ENCODE peak calls at places on chromosome 13, in four cellular contexts. Q, D, K and Y are unnamed samples.

GRCh38 chr13:57632276-57633140 is 964 bp downstream of the PCDH17 start:
- DNase-seq in Q (peak; percentile 56), K (no peak), D (peak; percentile 1), Y (no peak)

GRCh38 chr13:95643471-95643813 is 1.1 kb downstream of the DZIP1 start:
- DNase-seq in D (no peak), K (no peak), Q (no peak), Y (no peak)

GRCh38 chr13:33676700-33677048 is 141.3 kb upstream of the RFC3 start:
- DNase-seq in K (no peak), D (peak; percentile 74), Q (peak; percentile 69), Y (no peak)

GRCh38 chr13:62920181-62920580 is 1504.5 kb upstream of the PCDH20 start:
- DNase-seq in D (peak; percentile 80), Q (no peak), K (no peak), Y (no peak)

GRCh38 chr13:98216711-98217110 is 39.6 kb upstream of the RNF113B start:
- DNase-seq in Q (no peak), K (no peak), D (no peak), Y (no peak)

GRCh38 chr13:30371649-30372265 is 50.5 kb upstream of the UBE2L5 start:
- DNase-seq in K (no peak), Q (no peak), D (peak; percentile 53), Y (no peak)

GRCh38 chr13:111337741-111338140 is 17.3 kb downstream of the TEX29 start:
- DNase-seq in D (peak; percentile 31), Q (peak; percentile 4), K (no peak), Y (no peak)

GRCh38 chr13:107035186-107035585 is 467.2 kb upstream of the ARGLU1 start:
- DNase-seq in D (peak; percentile 5), Q (no peak), K (no peak), Y (no peak)

GRCh38 chr13:39353988-39354387 is 249.0 kb downstream of the LHFPL6 start:
- DNase-seq in D (peak; percentile 60), Q (no peak), K (no peak), Y (no peak)

GRCh38 chr13:35557475-35557874 is 81.0 kb upstream of the MAB21L1 start:
- DNase-seq in D (no peak), K (no peak), Q (no peak), Y (no peak)

GRCh38 chr13:29465741-29466293 is 129.7 kb downstream of the SLC7A1 start:
- DNase-seq in D (peak; percentile 75), K (peak; percentile 30), Q (peak; percentile 62), Y (no peak)

GRCh38 chr13:87942204-87942603 is 271.0 kb downstream of the SLITRK5 start:
- DNase-seq in Q (no peak), D (no peak), K (no peak), Y (peak; percentile 4)

GRCh38 chr13:48731957-48732569 is 78.3 kb downstream of the CYSLTR2 start:
- DNase-seq in K (no peak), Q (no peak), D (peak; percentile 39), Y (no peak)

GRCh38 chr13:24654741-24655140 is 25.5 kb upstream of the ATP12A start:
- DNase-seq in D (peak; percentile 67), K (no peak), Q (no peak), Y (no peak)

GRCh38 chr13:42215578-42216421 is 56.2 kb upstream of the AKAP11 start:
- DNase-seq in Q (no peak), D (peak; percentile 69), K (no peak), Y (no peak)

GRCh38 chr13:29583073-29583785 is 12.3 kb downstream of the SLC7A1 start:
- DNase-seq in D (peak; percentile 83), K (no peak), Q (no peak), Y (peak; percentile 76)

GRCh38 chr13:67230243-67230773 is at the start of gene PCDH9:
- DNase-seq in K (peak; percentile 95), D (peak; percentile 99), Q (peak; percentile 98), Y (peak; percentile 77)

GRCh38 chr13:111074826-111075225 is 40.3 kb upstream of the ARHGEF7 start:
- DNase-seq in D (no peak), Q (no peak), K (no peak), Y (no peak)

GRCh38 chr13:109157275-109157674 is 527.9 kb downstream of the MYO16 start:
- DNase-seq in D (no peak), K (no peak), Q (no peak), Y (no peak)

GRCh38 chr13:109158383-109158782 is 529.0 kb downstream of the MYO16 start:
- DNase-seq in Q (no peak), K (no peak), D (no peak), Y (no peak)

GRCh38 chr13:109155301-109155761 is 525.9 kb downstream of the MYO16 start:
- DNase-seq in Q (no peak), D (no peak), K (no peak), Y (no peak)

GRCh38 chr13:109154546-109154945 is 525.1 kb downstream of the MYO16 start:
- DNase-seq in D (no peak), Q (no peak), K (no peak), Y (no peak)

DNA sequence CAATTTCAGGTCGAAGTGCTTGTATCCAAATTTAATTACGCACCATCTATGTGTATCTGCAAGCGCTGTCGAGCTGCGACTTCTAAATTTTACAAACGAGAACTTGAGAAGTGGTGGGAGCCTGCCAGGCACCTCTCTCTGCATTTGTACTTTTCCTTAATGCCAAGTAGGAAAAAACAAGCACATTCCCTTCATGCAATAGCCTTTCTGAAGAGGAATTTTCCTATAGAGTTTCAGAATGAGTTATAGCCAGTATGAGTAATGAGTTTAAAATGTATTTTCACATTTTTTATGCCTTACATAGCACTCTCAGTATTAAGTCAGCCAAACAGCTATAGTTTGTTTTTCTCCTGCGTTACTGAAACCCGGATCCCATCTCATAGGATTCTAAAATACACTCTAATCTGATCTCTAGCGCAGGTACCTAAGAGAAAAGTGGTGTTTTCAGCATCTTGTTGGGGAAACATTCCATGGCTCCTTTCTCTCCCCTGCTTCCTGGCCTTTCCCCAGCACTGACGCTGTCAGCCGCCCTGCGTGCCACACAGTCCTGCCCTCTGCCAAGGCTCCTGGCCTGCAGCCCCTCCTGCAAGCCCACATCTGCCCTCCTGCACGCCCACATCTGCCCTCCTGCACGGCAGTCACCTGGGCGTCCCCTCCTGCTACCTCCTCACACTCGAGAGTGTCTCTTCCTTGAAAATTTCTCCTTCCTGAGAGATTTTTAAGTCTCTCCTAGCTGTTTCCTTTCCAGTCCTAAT is 526.9 kb downstream of the MYO16 start:
- DNase-seq in Q (peak; percentile 81), K (no peak), D (peak; percentile 77), Y (peak; percentile 50)
- TF ChIP-seq CTCF in Q (no peak), K (no peak), D (no peak), Y (no peak)

GRCh38 chr13:73625562-73626339 is 508.5 kb downstream of the KLF12 start:
- DNase-seq in Q (no peak), K (no peak), D (no peak), Y (no peak)
- H3K4me3 ChIP-seq in Q (no peak overlapping the region), K (no peak overlapping the region), D (no peak overlapping the region), Y (no peak overlapping the region)

DNA sequence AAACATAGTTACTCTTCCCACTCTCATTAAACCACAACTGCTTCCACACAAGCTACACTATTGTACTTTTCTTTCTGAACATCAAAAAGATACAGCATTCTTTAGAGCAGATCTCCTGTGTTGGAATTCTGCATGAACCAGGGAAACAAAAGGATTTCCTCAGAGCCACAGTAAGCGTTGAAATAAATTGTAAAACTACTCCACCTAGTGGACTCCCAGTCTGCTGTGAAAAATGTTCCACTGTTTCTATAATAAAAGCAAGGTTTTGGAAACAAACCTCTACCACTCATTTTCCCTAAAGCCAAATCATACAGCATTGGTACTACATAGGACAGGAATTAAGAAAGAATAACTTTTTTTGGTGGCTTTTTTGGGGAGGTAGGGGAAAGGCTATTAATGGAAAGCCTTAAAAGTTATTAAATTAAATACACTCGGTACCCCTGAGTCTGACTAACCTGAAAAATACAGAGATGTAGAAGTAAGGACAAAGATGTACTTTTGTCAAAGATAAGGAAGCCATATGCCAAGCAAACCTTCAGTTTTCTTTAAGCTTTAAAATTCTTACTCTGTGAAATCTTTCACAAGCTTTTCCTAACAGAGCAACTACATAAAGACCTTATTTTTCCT is 19.3 kb downstream of the NUFIP1 start:
- DNase-seq in K (no peak), Q (no peak), D (peak; percentile 79), Y (peak; percentile 23)
- TF ChIP-seq CTCF in K (peak; percentile 68), Q (peak; percentile 83), D (peak; percentile 59), Y (peak; percentile 71)

DNA sequence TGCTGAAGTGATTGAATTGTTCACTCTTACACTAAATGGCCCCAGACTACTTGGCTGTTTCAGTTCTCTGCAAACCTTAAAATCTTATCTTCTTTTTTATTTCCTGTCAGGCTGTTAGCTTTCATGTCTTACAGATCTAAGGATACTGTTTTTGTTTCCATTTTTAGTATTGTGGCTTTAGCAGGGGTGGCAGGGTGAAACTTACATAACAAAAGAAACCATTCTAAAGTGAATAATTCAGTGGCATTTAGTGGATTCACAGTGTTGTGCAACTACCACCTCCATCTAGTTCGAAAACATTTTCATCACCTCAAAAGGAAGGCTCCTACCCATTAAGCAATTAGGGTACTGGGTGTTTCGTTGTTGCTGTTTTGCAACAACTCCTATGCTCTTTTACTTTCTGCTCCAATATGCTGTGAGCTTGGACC is 19.8 kb downstream of the TMEM272 start:
- DNase-seq in D (no peak), K (no peak), Q (no peak), Y (no peak)
- H3K4me3 ChIP-seq in D (no peak overlapping the region), K (no peak overlapping the region), Q (no peak overlapping the region), Y (no peak overlapping the region)

GRCh38 chr13:114018461-114019055 is 44.7 kb upstream of the C13orf46 start:
- DNase-seq in D (no peak), Q (no peak), K (no peak), Y (no peak)

GRCh38 chr13:114017966-114018365 is 44.1 kb upstream of the C13orf46 start:
- DNase-seq in D (no peak), K (no peak), Q (no peak), Y (no peak)

GRCh38 chr13:114015608-114016295 is 41.9 kb upstream of the C13orf46 start:
- DNase-seq in K (peak; percentile 60), Q (no peak), D (peak; percentile 78), Y (no peak)

GRCh38 chr13:114016321-114017027 is 42.6 kb upstream of the C13orf46 start:
- DNase-seq in D (no peak), Q (no peak), K (no peak), Y (no peak)

DNA sequence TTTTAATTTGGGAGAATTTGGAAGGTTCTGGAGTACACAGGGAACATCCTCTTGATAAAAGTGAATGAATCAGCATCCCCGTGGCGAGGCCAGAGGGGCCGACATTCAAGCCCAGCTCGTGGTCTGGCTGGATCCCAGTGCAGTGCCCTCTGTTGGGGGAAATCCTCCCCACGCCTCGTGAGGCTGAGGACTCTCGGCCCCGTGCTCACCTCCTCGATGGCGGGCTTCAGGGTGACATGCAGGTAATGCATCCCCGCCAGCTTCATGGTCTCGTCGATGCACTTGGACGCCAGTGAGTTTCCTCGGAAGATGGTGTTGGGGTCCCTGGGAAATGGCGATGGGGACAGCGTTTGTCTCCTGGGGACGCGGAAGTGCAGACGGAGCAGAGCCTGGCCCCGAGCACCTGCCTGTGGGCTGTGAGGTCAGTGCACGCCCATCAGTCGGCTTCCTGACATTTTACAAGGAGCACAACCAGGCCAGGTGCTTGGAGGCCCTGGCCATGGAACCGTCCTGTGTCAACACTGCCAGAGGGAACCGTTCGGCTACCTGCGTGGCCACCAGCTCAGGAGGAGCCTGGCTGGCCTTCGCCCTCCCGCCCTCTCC is 43.3 kb upstream of the C13orf46 start:
- DNase-seq in Q (no peak), K (no peak), D (peak; percentile 42), Y (no peak)
- TF ChIP-seq CTCF in Q (no peak), K (no peak), D (peak; percentile 7), Y (peak; percentile 24)